ENCODE peak calls at places on chromosomes 3 and 15, in seven cellular contexts. C is thoracic aorta, E is choroid plexus epithelial cell, A is spleen, R is neuronal stem cell, V is lung, H is AG10803. P is an unnamed sample.

GRCh38 chr3:58342676-58343075 is 10.0 kb downstream of the PXK start:
- DNase-seq in H (no peak), R (no peak), V (no peak), E (no peak), C (no peak), A (no peak), P (no peak)

GRCh38 chr3:79906106-79906505 is 138.3 kb upstream of the ROBO1 start:
- DNase-seq in E (peak; percentile 63), A (no peak), R (no peak), C (no peak), V (no peak), H (no peak), P (no peak)

GRCh38 chr3:46882377-46883015 is 5.0 kb downstream of the PTH1R start:
- DNase-seq in V (no peak), A (no peak), R (peak; percentile 39), E (peak; percentile 27), H (no peak), C (no peak), P (peak; percentile 31)

GRCh38 chr3:121948641-121949040 is 54.4 kb downstream of the SLC15A2 start:
- DNase-seq in H (no peak), V (no peak), R (no peak), A (no peak), C (no peak), E (no peak), P (no peak)

GRCh38 chr3:136612512-136612911 is 139.7 kb downstream of the STAG1 start:
- DNase-seq in R (no peak), A (no peak), C (no peak), V (no peak), E (peak; percentile 13), H (peak; percentile 76), P (no peak)

GRCh38 chr15:83304861-83305661 is 20.6 kb upstream of the BNC1 start:
- DNase-seq in C (no peak), H (no peak), R (no peak), E (no peak), A (no peak), V (no peak), P (no peak)

GRCh38 chr15:77859491-77860060 is 217.9 kb downstream of the TBC1D2B start:
- DNase-seq in C (no peak), H (no peak), A (peak; percentile 60), E (no peak), V (no peak), R (no peak), P (no peak)

GRCh38 chr3:12830785-12831581 is 10.4 kb downstream of the RPL32 start:
- DNase-seq in V (no peak), C (no peak), H (no peak), A (no peak), R (no peak), E (peak; percentile 19), P (no peak)

GRCh38 chr3:143952569-143953069 is 19.0 kb upstream of the DIPK2A start:
- DNase-seq in A (no peak), H (no peak), R (no peak), C (no peak), E (no peak), V (no peak), P (no peak)

GRCh38 chr15:98160236-98160635 is 199.7 kb downstream of the ARRDC4 start:
- DNase-seq in E (no peak), H (no peak), R (no peak), C (no peak), A (no peak), V (no peak), P (no peak)

GRCh38 chr15:57205027-57205855 is 171.1 kb upstream of the CGNL1 start:
- DNase-seq in H (no peak), E (no peak), A (no peak), R (no peak), C (no peak), V (no peak), P (no peak)

GRCh38 chr3:12363397-12364195 is 74.7 kb downstream of the PPARG start:
- DNase-seq in R (no peak), C (no peak), V (no peak), H (no peak), E (peak; percentile 65), A (no peak), P (no peak)

GRCh38 chr3:107523361-107524213 is 825 bp downstream of the BBX start:
- DNase-seq in C (no peak), E (peak; percentile 50), R (peak; percentile 51), V (peak; percentile 55), A (peak; percentile 93), H (peak; percentile 33), P (peak; percentile 55)

GRCh38 chr15:54859982-54860381 is 336.8 kb downstream of the RSL24D1 start:
- DNase-seq in C (no peak), H (no peak), A (no peak), E (no peak), V (no peak), R (no peak), P (no peak)

GRCh38 chr3:166445865-166446264 is 608.6 kb upstream of the BCHE start:
- DNase-seq in V (no peak), R (no peak), C (no peak), A (no peak), E (no peak), H (no peak), P (no peak)

GRCh38 chr3:11554236-11554610 is 89.5 kb downstream of the VGLL4 start:
- DNase-seq in E (no peak), C (no peak), V (no peak), H (no peak), A (peak; percentile 66), R (no peak), P (no peak)

GRCh38 chr15:74799255-74799842 is 13.3 kb upstream of the LMAN1L start:
- DNase-seq in V (no peak), R (no peak), E (no peak), C (no peak), H (no peak), A (peak; percentile 87), P (no peak)

GRCh38 chr15:89640245-89640644 is 15.0 kb downstream of the KIF7 start:
- DNase-seq in C (no peak), E (no peak), H (no peak), A (no peak), R (no peak), V (no peak), P (no peak)

GRCh38 chr3:58008140-58009025 is at the start of gene FLNB:
- DNase-seq in H (peak; percentile 50), A (peak; percentile 92), R (peak; percentile 68), E (peak; percentile 71), C (no peak), V (peak; percentile 71), P (peak; percentile 51)

GRCh38 chr3:186613637-186614265 is 891 bp downstream of the AHSG start:
- DNase-seq in E (peak; percentile 50), R (no peak), H (no peak), V (no peak), C (no peak), A (no peak), P (no peak)

GRCh38 chr15:93235321-93235720 is 146.3 kb upstream of the RGMA start:
- DNase-seq in H (no peak), R (no peak), V (no peak), A (no peak), E (no peak), C (no peak), P (no peak)

GRCh38 chr15:58064119-58065010 is 1.1 kb downstream of the ALDH1A2 start:
- DNase-seq in H (no peak), V (no peak), A (no peak), C (no peak), E (no peak), R (no peak), P (no peak)

GRCh38 chr3:8441969-8442559 is 59.6 kb upstream of the LMCD1 start:
- DNase-seq in C (no peak), H (peak; percentile 83), V (peak; percentile 31), R (peak; percentile 63), A (no peak), E (peak; percentile 75), P (peak; percentile 54)

GRCh38 chr3:8442993-8443670 is 58.5 kb upstream of the LMCD1 start:
- DNase-seq in C (no peak), E (peak; percentile 45), H (peak; percentile 51), V (no peak), A (no peak), R (no peak), P (peak; percentile 17)

GRCh38 chr3:8445861-8446260 is 55.8 kb upstream of the LMCD1 start:
- DNase-seq in E (peak; percentile 99), R (no peak), A (no peak), C (peak; percentile 43), V (no peak), H (peak; percentile 95), P (no peak)

GRCh38 chr3:8444883-8445282 is 56.7 kb upstream of the LMCD1 start:
- DNase-seq in R (no peak), A (no peak), H (no peak), C (no peak), E (no peak), V (no peak), P (no peak)

GRCh38 chr3:8443829-8444791 is 57.5 kb upstream of the LMCD1 start:
- DNase-seq in C (peak; percentile 88), A (peak; percentile 81), V (peak; percentile 90), R (peak; percentile 70), E (peak; percentile 100), H (peak; percentile 100), P (peak; percentile 97)
- H3K4me3 ChIP-seq in C (peak overlapping the region; percentile 4), A (no peak overlapping the region), V (no peak overlapping the region), R (no peak overlapping the region), E (peak overlapping the region; percentile 5), H (peak overlapping the region; percentile 34), P (peak overlapping the region; percentile 11)

GRCh38 chr15:66785637-66786036 is 83.6 kb downstream of the SMAD6 start:
- DNase-seq in C (no peak), H (peak; percentile 63), R (no peak), V (no peak), E (peak; percentile 84), A (no peak), P (peak; percentile 72)
- H3K4me3 ChIP-seq in C (no peak overlapping the region), H (no peak overlapping the region), R (no peak overlapping the region), V (no peak overlapping the region), E (no peak overlapping the region), A (no peak overlapping the region), P (no peak overlapping the region)

GRCh38 chr15:44883219-44883900 is 73.1 kb upstream of the TERB2 start:
- DNase-seq in R (no peak), H (no peak), A (no peak), V (no peak), C (no peak), E (no peak), P (peak; percentile 61)

GRCh38 chr15:44882499-44882968 is 74.0 kb upstream of the TERB2 start:
- DNase-seq in V (no peak), A (no peak), H (no peak), E (no peak), R (no peak), C (no peak), P (peak; percentile 30)

GRCh38 chr15:44873103-44873502 is 83.4 kb upstream of the TERB2 start:
- DNase-seq in H (no peak), A (no peak), E (no peak), V (no peak), R (no peak), C (no peak), P (no peak)

GRCh38 chr15:44879066-44879465 is 77.4 kb upstream of the TERB2 start:
- DNase-seq in H (no peak), V (no peak), C (no peak), E (no peak), R (no peak), A (no peak), P (no peak)
- H3K4me3 ChIP-seq in H (no peak overlapping the region), V (no peak overlapping the region), C (no peak overlapping the region), E (no peak overlapping the region), R (no peak overlapping the region), A (no peak overlapping the region), P (no peak overlapping the region)

DNA sequence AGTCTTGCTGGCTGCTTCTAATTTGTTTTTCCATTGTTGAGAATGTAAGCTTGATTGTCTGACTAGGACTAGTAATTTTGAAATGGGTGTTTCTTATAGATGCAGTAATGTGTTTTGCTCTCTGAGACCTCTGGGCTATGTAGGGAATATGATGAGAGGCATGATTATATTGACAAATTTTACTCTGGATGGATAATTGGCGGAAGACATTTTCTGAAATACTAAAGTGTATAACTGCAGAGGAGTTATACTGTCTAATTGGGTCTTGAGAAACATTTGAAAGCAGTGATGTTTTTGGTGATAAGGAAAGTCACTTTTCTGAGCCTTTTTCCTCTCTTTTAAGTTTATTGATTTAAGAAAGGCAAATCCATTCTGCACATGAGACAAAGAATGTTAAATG is 1.8 kb downstream of the ATP2C1 start:
- DNase-seq in H (no peak), C (no peak), A (no peak), V (no peak), R (no peak), E (no peak), P (no peak)
- H3K4me3 ChIP-seq in H (peak overlapping the region; percentile 93), C (peak overlapping the region; percentile 99), A (no peak overlapping the region), V (no peak overlapping the region), R (no peak overlapping the region), E (peak overlapping the region; percentile 97), P (peak overlapping the region; percentile 94)

P was measured in SJCRH30.